ENCODE peak calls at places on chromosomes 12 and 14, in nine cellular contexts. T is AG09319, A is GM10248, J is GM23338, R is left ventricle myocardium inferior, Q is GM12865, E is activated B cell treated with CpG ODN at 0.5 μM for 24 hours, L is transverse colon, Z is dorsolateral prefrontal cortex. K is an unnamed sample.
A peak's percentile ranks its signal among the peaks of the same experiment; 100 is the strongest.

GRCh38 chr12:78002878-78003277 is 172.2 kb downstream of the NAV3 start:
- DNase-seq in T (no peak), A (no peak), J (no peak), R (no peak), Q (no peak), E (no peak), L (no peak), Z (no peak), K (no peak)

GRCh38 chr12:25712169-25712568 is 159.1 kb upstream of the LMNTD1 start:
- DNase-seq in T (no peak), A (no peak), J (no peak), R (no peak), Q (peak; percentile 62), E (no peak), L (no peak), Z (no peak), K (no peak)

GRCh38 chr12:42128327-42128726 is 16.3 kb downstream of the GXYLT1 start:
- DNase-seq in T (no peak), A (no peak), J (no peak), R (no peak), Q (peak; percentile 22), E (no peak), L (no peak), Z (no peak), K (no peak)

GRCh38 chr12:4432878-4433820 is 12.5 kb downstream of the FGF6 start:
- DNase-seq in T (no peak), A (no peak), J (no peak), R (no peak), Q (no peak), E (no peak), L (no peak), Z (no peak), K (no peak)

GRCh38 chr14:61188936-61189808 is 92.0 kb downstream of the TMEM30B start:
- DNase-seq in T (no peak), A (peak; percentile 69), J (peak; percentile 89), R (peak; percentile 36), Q (peak; percentile 72), E (no peak), L (peak; percentile 23), Z (no peak), K (peak; percentile 83)

GRCh38 chr14:80269338-80269935 is 58.1 kb upstream of the DIO2 start:
- DNase-seq in T (no peak), A (no peak), J (no peak), R (no peak), Q (no peak), E (no peak), L (no peak), Z (no peak), K (no peak)

GRCh38 chr14:39492267-39492666 is 60.0 kb upstream of the FBXO33 start:
- DNase-seq in T (no peak), A (no peak), J (no peak), R (no peak), Q (no peak), E (no peak), L (no peak), Z (no peak), K (no peak)

GRCh38 chr12:106223485-106224391 is 24.1 kb downstream of the CKAP4 start:
- DNase-seq in T (no peak), A (peak; percentile 83), J (peak; percentile 68), R (peak; percentile 63), Q (peak; percentile 68), E (peak; percentile 49), L (peak; percentile 77), Z (peak; percentile 69), K (peak; percentile 82)

GRCh38 chr12:116736962-116737773 is 701 bp downstream of the SPRING1 start:
- DNase-seq in T (no peak), A (peak; percentile 22), J (peak; percentile 49), R (no peak), Q (peak; percentile 5), E (no peak), L (peak; percentile 26), Z (no peak), K (peak; percentile 35)

DNA sequence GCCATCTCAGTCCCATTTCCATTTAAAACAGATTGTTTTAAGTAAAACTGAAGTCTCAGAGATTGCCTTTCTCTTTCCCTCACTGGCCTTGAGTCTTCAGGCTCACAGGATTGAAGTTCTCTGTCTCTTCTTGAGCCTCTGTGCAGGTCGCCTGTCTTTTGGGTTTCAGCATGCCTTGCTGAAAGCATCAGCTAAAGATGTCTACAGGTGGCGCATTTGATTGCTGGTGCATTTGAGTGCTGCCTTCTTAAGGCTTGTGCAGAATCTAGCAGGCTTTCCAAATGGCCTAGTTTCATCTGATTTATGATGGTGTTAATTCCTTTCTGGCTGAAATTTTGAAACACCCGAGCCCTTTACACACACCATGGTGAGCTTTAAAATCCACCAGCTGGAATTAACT is 1062.2 kb upstream of the FBXO33 start:
- DNase-seq in T (no peak), A (no peak), J (peak; percentile 26), R (no peak), Q (no peak), E (no peak), L (no peak), Z (no peak), K (no peak)
- TF ChIP-seq CTCF in T (no peak), A (no peak), J (peak; percentile 62), R (no peak), Q (no peak), E (no peak), L (no peak), Z (no peak), K (no peak)

GRCh38 chr12:75820848-75821578 is 210.6 kb downstream of the PHLDA1 start:
- DNase-seq in T (peak; percentile 83), A (no peak), J (no peak), R (peak; percentile 16), Q (no peak), E (no peak), L (peak; percentile 26), Z (no peak), K (no peak)
- TF ChIP-seq CTCF in T (no peak), A (no peak), J (peak; percentile 17), R (no peak), Q (no peak), E (no peak), L (no peak), Z (no peak), K (no peak)

GRCh38 chr12:123126294-123127144 is 24.4 kb downstream of the PITPNM2 start:
- DNase-seq in T (peak; percentile 92), A (no peak), J (no peak), R (no peak), Q (no peak), E (no peak), L (no peak), Z (no peak), K (peak; percentile 48)
- TF ChIP-seq CTCF in T (peak; percentile 42), A (no peak), J (peak; percentile 21), R (no peak), Q (no peak), E (no peak), L (no peak), Z (no peak), K (no peak)

GRCh38 chr12:121839106-121839992 is 19.3 kb downstream of the HPD start:
- DNase-seq in T (peak; percentile 95), A (peak; percentile 100), J (peak; percentile 100), R (peak; percentile 100), Q (peak; percentile 98), E (peak; percentile 99), L (peak; percentile 100), Z (peak; percentile 93), K (peak; percentile 100)
- TF ChIP-seq CTCF in T (peak; percentile 42), A (no peak), J (peak; percentile 31), R (peak; percentile 68), Q (no peak), E (no peak), L (peak; percentile 58), Z (peak; percentile 13), K (no peak)

GRCh38 chr14:97250925-97251324 is 453.7 kb downstream of the VRK1 start:
- DNase-seq in T (no peak), A (no peak), J (no peak), R (no peak), Q (peak; percentile 14), E (no peak), L (no peak), Z (no peak), K (no peak)

GRCh38 chr14:97248973-97249372 is 451.8 kb downstream of the VRK1 start:
- DNase-seq in T (no peak), A (no peak), J (no peak), R (no peak), Q (no peak), E (no peak), L (no peak), Z (no peak), K (no peak)

GRCh38 chr14:97246648-97247047 is 449.5 kb downstream of the VRK1 start:
- DNase-seq in T (no peak), A (no peak), J (no peak), R (no peak), Q (no peak), E (no peak), L (no peak), Z (no peak), K (no peak)

GRCh38 chr14:97253756-97254155 is 456.6 kb downstream of the VRK1 start:
- DNase-seq in T (no peak), A (no peak), J (no peak), R (no peak), Q (peak; percentile 33), E (no peak), L (no peak), Z (no peak), K (no peak)

GRCh38 chr14:97251423-97252155 is 454.4 kb downstream of the VRK1 start:
- DNase-seq in T (no peak), A (no peak), J (peak; percentile 71), R (no peak), Q (peak; percentile 72), E (no peak), L (no peak), Z (no peak), K (no peak)
- TF ChIP-seq CTCF in T (no peak), A (no peak), J (peak; percentile 68), R (no peak), Q (peak; percentile 27), E (no peak), L (no peak), Z (no peak), K (no peak)

DNA sequence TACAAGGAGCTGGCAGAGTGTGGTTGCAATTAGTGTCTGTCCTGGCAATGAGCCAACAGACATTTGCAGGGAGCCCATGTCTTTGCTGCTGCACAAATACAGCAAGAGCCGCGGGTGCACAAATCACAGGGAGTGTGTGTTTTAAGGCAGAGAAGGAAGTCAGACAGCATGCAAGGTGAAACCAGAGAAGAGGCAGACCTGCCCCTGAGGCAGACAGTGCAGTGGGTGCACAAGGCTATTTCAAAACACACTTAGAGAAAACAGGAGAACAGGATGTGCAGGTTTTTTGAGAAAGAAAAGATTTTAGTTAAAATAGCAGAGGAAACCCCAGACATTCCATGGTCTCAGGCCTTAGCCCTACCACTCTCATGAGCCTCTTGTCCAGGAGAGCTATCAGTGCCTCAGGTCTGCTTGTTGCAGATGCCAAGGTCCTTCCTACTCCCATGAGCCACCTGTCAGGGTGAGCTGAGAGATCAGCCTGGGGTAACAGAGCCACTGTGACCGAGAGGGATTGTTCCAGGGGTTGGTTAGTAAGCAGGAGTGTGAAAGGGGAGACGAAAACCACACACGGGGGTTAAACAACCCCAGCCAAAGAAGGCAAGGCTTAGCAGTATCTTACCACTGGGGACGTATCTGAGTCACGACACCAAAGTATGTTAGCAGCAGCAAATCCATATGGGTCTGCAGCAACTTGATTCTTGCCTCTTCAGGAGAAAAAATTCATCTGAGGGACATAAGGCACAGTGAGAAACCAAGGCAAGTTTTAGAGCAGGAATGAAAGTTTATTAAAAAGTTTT is 78.1 kb downstream of the C14orf132 start:
- DNase-seq in T (no peak), A (no peak), J (no peak), R (no peak), Q (no peak), E (no peak), L (no peak), Z (no peak), K (no peak)
- TF ChIP-seq CTCF in T (no peak), A (no peak), J (no peak), R (no peak), Q (no peak), E (no peak), L (no peak), Z (no peak), K (no peak)

GRCh38 chr12:56377310-56377988 is 14.8 kb upstream of the APOF start:
- DNase-seq in T (no peak), A (no peak), J (peak; percentile 50), R (no peak), Q (no peak), E (no peak), L (no peak), Z (no peak), K (no peak)
- TF ChIP-seq CTCF in T (no peak), A (no peak), J (peak; percentile 66), R (no peak), Q (no peak), E (no peak), L (no peak), Z (no peak), K (no peak)

K was measured in Calu3.